ENCODE peak calls at places on chromosomes 5 and 9, in five cellular contexts. N is GM23338, E is GM12891, P is endothelial cell of umbilical vein, U is transverse colon. W is an unnamed sample.

GRCh38 chr9:95877984-95878383 is 2.5 kb downstream of the ERCC6L2 start:
- DNase-seq in N (no peak), E (no peak), P (no peak), U (no peak), W (no peak)

GRCh38 chr9:22913026-22913425 is 466.4 kb downstream of the DMRTA1 start:
- DNase-seq in N (no peak), E (no peak), P (no peak), U (no peak), W (no peak)

GRCh38 chr5:134177197-134178171 is 734 bp upstream of the SKP1 start:
- DNase-seq in N (peak), E (peak), P (peak), U (peak), W (peak)

GRCh38 chr5:97735209-97735608 is 552.2 kb upstream of the RIOK2 start:
- DNase-seq in N (no peak), E (no peak), P (peak), U (no peak), W (no peak)

GRCh38 chr5:119318256-119318914 is 37.4 kb upstream of the TNFAIP8 start:
- DNase-seq in N (no peak), E (no peak), P (no peak), U (no peak), W (no peak)

GRCh38 chr5:44051591-44051990 is 337.6 kb downstream of the FGF10 start:
- DNase-seq in N (no peak), E (no peak), P (no peak), U (no peak), W (no peak)

GRCh38 chr5:26009742-26010141 is 1028.6 kb downstream of the CDH9 start:
- DNase-seq in N (peak), E (no peak), P (no peak), U (no peak), W (no peak)

GRCh38 chr5:5675511-5675910 is 253.0 kb downstream of the ICE1 start:
- DNase-seq in N (no peak), E (no peak), P (no peak), U (no peak), W (no peak)

GRCh38 chr5:8906303-8906967 is 639.4 kb downstream of the SEMA5A start:
- DNase-seq in N (no peak), E (no peak), P (no peak), U (no peak), W (no peak)

GRCh38 chr9:119272500-119273211 is 96.6 kb downstream of the BRINP1 start:
- DNase-seq in N (no peak), E (no peak), P (no peak), U (no peak), W (no peak)

GRCh38 chr5:42277293-42277692 is 145.9 kb upstream of the GHR start:
- DNase-seq in N (no peak), E (no peak), P (no peak), U (no peak), W (no peak)

GRCh38 chr9:114385412-114386181 is 2.2 kb downstream of the AKNA start:
- DNase-seq in N (no peak), E (no peak), P (peak), U (peak), W (no peak)
- TF ChIP-seq POLR2AphosphoS5 in N (no peak), E (peak), P (no peak), U (peak), W (peak)

GRCh38 chr9:80157561-80157983 is 585.8 kb downstream of the TLE4 start:
- DNase-seq in N (no peak), E (no peak), P (peak), U (no peak), W (no peak)
- TF ChIP-seq POLR2AphosphoS5 in N (no peak), E (no peak), P (no peak), U (no peak), W (no peak)

GRCh38 chr5:142860291-142860690 is 90.1 kb downstream of the ARHGAP26 start:
- DNase-seq in N (no peak), E (no peak), P (no peak), U (no peak), W (no peak)

GRCh38 chr5:142861011-142861410 is 90.8 kb downstream of the ARHGAP26 start:
- DNase-seq in N (no peak), E (no peak), P (no peak), U (no peak), W (no peak)

GRCh38 chr5:142863856-142864255 is 93.7 kb downstream of the ARHGAP26 start:
- DNase-seq in N (peak), E (no peak), P (no peak), U (no peak), W (no peak)

GRCh38 chr5:142864293-142865260 is 94.4 kb downstream of the ARHGAP26 start:
- DNase-seq in N (peak), E (no peak), P (no peak), U (peak), W (no peak)

DNA sequence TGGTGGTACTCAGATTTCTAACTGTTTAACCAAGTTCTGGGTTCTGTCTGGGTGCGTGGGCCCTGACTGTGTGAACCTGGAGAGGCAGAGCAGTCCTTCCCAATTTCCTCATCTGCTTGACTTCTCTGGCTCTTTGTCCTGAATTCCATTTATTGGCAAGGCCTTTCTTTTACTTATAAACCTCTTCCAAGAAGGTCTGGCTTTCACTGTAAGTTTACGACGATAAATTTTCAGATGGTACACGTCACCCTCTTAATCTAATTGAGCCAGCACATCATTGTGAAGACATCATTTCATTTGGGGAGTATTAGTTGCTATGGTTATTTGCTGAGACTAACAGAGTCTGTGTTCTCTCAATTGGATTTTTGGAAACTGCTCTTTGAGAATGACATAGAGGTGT is 92.4 kb downstream of the ARHGAP26 start:
- DNase-seq in N (no peak), E (no peak), P (no peak), U (no peak), W (no peak)
- TF ChIP-seq POLR2AphosphoS5 in N (no peak), E (no peak), P (no peak), U (peak), W (no peak)

GRCh38 chr9:33172256-33172678 is 5.1 kb upstream of the B4GALT1 start:
- DNase-seq in N (no peak), E (no peak), P (peak), U (no peak), W (no peak)
- TF ChIP-seq POLR2AphosphoS5 in N (no peak), E (no peak), P (peak), U (no peak), W (no peak)